ENCODE peak calls at places on chromosomes 16 and 17, in nine cellular contexts. K is IMR-90; F is HepG2; D is neural progenitor cell; O is Peyer's patch; B is BE2C; J is effector memory CD4-positive, alpha-beta T cell; P is adipocyte; E is mammary epithelial cell. C is an unnamed sample. For H3K27me3, the result is how much of the 10 kb centered on the place peaks cover.

GRCh38 chr16:80200079-80200478 is 340.7 kb upstream of the DYNLRB2 start:
- DNase-seq in F (no peak), J (no peak), O (no peak), B (no peak), D (no peak), E (no peak), P (no peak), K (no peak), C (no peak)

GRCh38 chr17:46056800-46057304 is 57.8 kb downstream of the STH start:
- DNase-seq in D (no peak), J (no peak), B (no peak), E (peak), K (peak), F (no peak), P (peak), O (no peak), C (no peak)

GRCh38 chr17:66540131-66540781 is 237.8 kb downstream of the PRKCA start:
- DNase-seq in O (no peak), E (peak), F (peak), K (peak), B (no peak), J (no peak), P (peak), D (peak), C (peak)

GRCh38 chr16:66553223-66553622 is 847 bp downstream of the CKLF start:
- DNase-seq in J (no peak), B (no peak), F (no peak), E (no peak), D (no peak), P (no peak), K (no peak), O (no peak), C (no peak)

GRCh38 chr17:38674013-38674748 is 576 bp downstream of the EPOP start:
- DNase-seq in E (no peak), B (peak), P (no peak), D (peak), J (no peak), K (no peak), F (no peak), O (peak), C (no peak)

GRCh38 chr16:11274964-11275363 is 1.3 kb downstream of the PRM2 start:
- DNase-seq in P (no peak), B (no peak), F (no peak), K (no peak), O (no peak), D (no peak), E (no peak), J (no peak), C (no peak)

GRCh38 chr17:79587421-79587820 is 23.4 kb downstream of the RBFOX3 start:
- DNase-seq in K (no peak), O (no peak), D (no peak), E (no peak), B (no peak), J (no peak), P (no peak), F (no peak), C (no peak)

GRCh38 chr17:81519284-81520020 is 6.9 kb upstream of the ACTG1 start:
- DNase-seq in E (peak), K (no peak), F (no peak), D (peak), B (no peak), P (peak), J (peak), O (peak), C (peak)

GRCh38 chr16:31216552-31217530 is at the start of gene PYDC1:
- DNase-seq in P (no peak), B (no peak), K (no peak), F (no peak), D (peak), J (no peak), E (no peak), O (no peak), C (peak)
- H3K4me3 ChIP-seq in P (peak), B (no peak), K (no peak), F (no peak), D (peak), J (peak), E (no peak), O (peak), C (peak)

GRCh38 chr17:82949984-82950383 is 110.2 kb upstream of the ZNF750 start:
- DNase-seq in K (no peak), P (no peak), B (no peak), J (no peak), F (no peak), O (no peak), D (no peak), E (no peak), C (no peak)
- H3K27me3 ChIP-seq in K (under half), P (under half), B (under half), J (under half), F (under half), O (under half), D (under half), E (under half), C (under half)

DNA sequence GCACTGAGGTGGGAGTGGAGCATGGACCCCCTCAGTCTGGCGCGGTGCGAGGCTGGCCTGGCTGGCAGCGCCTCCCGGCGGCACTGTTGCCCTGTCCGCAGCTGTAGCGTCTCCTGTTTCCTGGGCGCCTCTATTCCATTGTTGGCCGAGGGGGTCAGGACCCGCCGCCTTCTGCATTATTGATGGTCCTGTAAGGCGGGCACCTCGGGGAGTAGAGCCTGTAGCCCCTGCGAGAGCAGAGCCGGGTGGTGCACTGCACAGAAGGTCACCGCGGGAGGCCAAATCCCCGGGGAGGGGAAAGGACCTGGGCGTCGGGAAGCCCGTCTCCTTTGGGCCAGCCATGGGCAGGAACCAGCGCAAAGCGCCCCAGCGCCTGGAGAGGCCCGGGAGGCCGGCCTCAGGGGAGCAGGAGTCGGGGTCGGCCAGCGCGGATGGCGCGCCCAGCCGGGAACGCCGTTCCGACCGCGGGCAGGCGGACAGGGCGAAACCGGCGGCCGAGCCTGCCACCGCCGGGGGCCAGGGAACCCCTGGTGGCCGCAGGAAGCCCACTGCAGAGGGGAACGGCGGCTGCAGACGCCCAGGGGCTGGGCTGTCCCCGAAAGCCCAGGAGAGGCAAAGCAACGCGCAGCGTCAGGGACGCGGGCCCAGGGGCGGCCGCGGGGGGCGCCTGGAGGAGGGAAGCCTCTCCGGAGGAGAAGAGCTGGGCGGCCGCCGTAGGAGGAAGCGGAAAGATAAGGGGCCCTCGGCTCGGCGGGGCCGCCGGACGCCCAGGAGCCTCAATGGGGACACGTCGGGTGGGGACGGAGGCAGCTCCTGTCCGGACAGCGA is at the start of gene MYO15B:
- DNase-seq in F (no peak), K (no peak), B (no peak), D (peak), O (peak), J (peak), E (no peak), P (no peak), C (peak)
- H3K4me3 ChIP-seq in F (no peak), K (no peak), B (no peak), D (peak), O (peak), J (peak), E (no peak), P (peak), C (peak)

GRCh38 chr17:7717756-7718350 is 309 bp downstream of the DNAH2 start:
- DNase-seq in O (no peak), K (no peak), P (peak), E (no peak), J (no peak), F (no peak), D (no peak), B (no peak), C (no peak)

GRCh38 chr17:7714721-7715594 is 2.6 kb upstream of the DNAH2 start:
- DNase-seq in D (no peak), J (no peak), B (no peak), P (no peak), K (no peak), O (no peak), E (no peak), F (no peak), C (no peak)

GRCh38 chr17:7716901-7717755 is at the start of gene DNAH2:
- DNase-seq in J (no peak), E (peak), P (peak), B (peak), K (peak), D (peak), F (peak), O (peak), C (peak)

GRCh38 chr17:7713782-7714181 is 3.8 kb upstream of the DNAH2 start:
- DNase-seq in O (no peak), E (no peak), J (no peak), B (no peak), D (no peak), F (no peak), K (no peak), P (no peak), C (no peak)

DNA sequence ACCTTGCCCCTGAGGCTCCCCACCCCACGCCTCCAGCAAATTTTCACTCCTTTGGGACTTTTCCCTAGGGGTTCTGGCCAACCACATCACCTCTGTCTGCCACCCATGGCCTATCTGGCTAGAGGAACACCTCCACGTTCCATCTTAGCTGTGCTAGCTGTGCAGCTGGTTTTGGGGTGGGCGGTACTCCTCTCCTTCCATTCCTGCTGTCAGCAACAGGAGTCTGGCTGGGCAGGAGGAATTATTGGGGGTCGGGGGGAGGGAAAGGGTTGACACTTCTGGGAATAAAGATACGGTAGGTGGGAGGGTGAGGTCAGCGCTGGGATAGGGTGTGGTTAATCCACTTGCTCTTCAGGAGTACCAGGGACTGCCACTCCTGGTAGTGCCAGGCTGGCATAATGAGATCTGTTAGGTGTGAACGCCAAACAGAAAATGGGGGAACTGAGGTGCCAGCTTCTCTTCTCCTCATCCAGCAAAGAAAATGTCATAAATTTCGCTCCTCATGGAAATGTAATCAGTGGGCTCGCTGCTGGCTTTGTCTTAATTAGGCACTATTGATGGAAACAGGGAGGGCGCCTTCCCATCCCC is 1.2 kb upstream of the DNAH2 start:
- DNase-seq in E (no peak), O (no peak), B (no peak), P (no peak), K (no peak), D (no peak), F (no peak), J (no peak), C (no peak)
- H3K27me3 ChIP-seq in E (under half), O (under half), B (under half), P (half or more), K (half or more), D (under half), F (half or more), J (under half), C (under half)

C was measured in H7.